ENCODE peak calls at places on chromosomes 7 and 10, in six cellular contexts. Y is A549, K is endothelial cell of umbilical vein, R is GM12878, O is HepG2, P is K562. L is an unnamed sample.

GRCh38 chr10:8349610-8350249 is 295.2 kb downstream of the GATA3 start:
- DNase-seq in Y (no peak), K (no peak), R (no peak), O (no peak), P (no peak), L (no peak)

GRCh38 chr7:66778201-66778600 is 37.7 kb downstream of the RABGEF1 start:
- DNase-seq in Y (no peak), K (no peak), R (no peak), O (no peak), P (no peak), L (no peak)

GRCh38 chr7:495326-495725 is 24.3 kb downstream of the PDGFA start:
- DNase-seq in Y (no peak), K (no peak), R (no peak), O (no peak), P (no peak), L (no peak)

GRCh38 chr7:5528071-5528814 is 104.6 kb upstream of the TNRC18 start:
- DNase-seq in Y (no peak), K (peak), R (no peak), O (no peak), P (no peak), L (no peak)

GRCh38 chr10:132296671-132297443 is 10.9 kb downstream of the STK32C start:
- DNase-seq in Y (no peak), K (no peak), R (no peak), O (no peak), P (no peak), L (no peak)

GRCh38 chr7:51304729-51305128 is 11.9 kb downstream of the COBL start:
- DNase-seq in Y (no peak), K (no peak), R (no peak), O (no peak), P (no peak), L (no peak)

GRCh38 chr10:101818958-101819633 is 852 bp upstream of the OGA start:
- DNase-seq in Y (no peak), K (no peak), R (no peak), O (peak), P (peak), L (no peak)

GRCh38 chr7:131692131-131692960 is 135.9 kb upstream of the PODXL start:
- DNase-seq in Y (peak), K (peak), R (no peak), O (peak), P (peak), L (peak)

GRCh38 chr7:47807126-47807525 is 141.1 kb downstream of the PKD1L1 start:
- DNase-seq in Y (no peak), K (peak), R (no peak), O (no peak), P (no peak), L (no peak)

GRCh38 chr7:50262916-50263690 is 41.4 kb upstream of the IKZF1 start:
- DNase-seq in Y (no peak), K (no peak), R (no peak), O (no peak), P (peak), L (peak)

GRCh38 chr10:95408148-95408930 is 117.5 kb upstream of the PDLIM1 start:
- DNase-seq in Y (no peak), K (no peak), R (no peak), O (no peak), P (no peak), L (no peak)

GRCh38 chr10:34729619-34730018 is 85.5 kb downstream of the PARD3 start:
- DNase-seq in Y (no peak), K (no peak), R (no peak), O (no peak), P (no peak), L (no peak)

GRCh38 chr10:64515975-64516699 is 994.9 kb downstream of the REEP3 start:
- DNase-seq in Y (no peak), K (no peak), R (no peak), O (no peak), P (no peak), L (peak)

GRCh38 chr7:150399861-150400778 is 21.0 kb downstream of the ZNF775 start:
- DNase-seq in Y (no peak), K (no peak), R (no peak), O (no peak), P (peak), L (no peak)

GRCh38 chr10:70682920-70683600 is 10.8 kb downstream of the ADAMTS14 start:
- DNase-seq in Y (no peak), K (no peak), R (no peak), O (no peak), P (no peak), L (peak)
- TF ChIP-seq MYC in Y (no peak), K (no peak), R (no peak), O (no peak), P (no peak), L (peak)

GRCh38 chr7:143901710-143902587 is at the start of gene TCAF1:
- DNase-seq in Y (peak), K (peak), R (peak), O (peak), P (peak), L (peak)
- TF ChIP-seq POLR2A in Y (peak), K (peak), R (peak), O (peak), P (peak), L (peak)

GRCh38 chr10:4069491-4069890 is 284.5 kb upstream of the KLF6 start:
- DNase-seq in Y (no peak), K (peak), R (no peak), O (no peak), P (no peak), L (no peak)

GRCh38 chr10:4066581-4067403 is 281.8 kb upstream of the KLF6 start:
- DNase-seq in Y (no peak), K (no peak), R (no peak), O (no peak), P (no peak), L (peak)

GRCh38 chr10:4068255-4069028 is 283.4 kb upstream of the KLF6 start:
- DNase-seq in Y (no peak), K (no peak), R (no peak), O (no peak), P (no peak), L (no peak)

GRCh38 chr10:4070171-4070570 is 285.2 kb upstream of the KLF6 start:
- DNase-seq in Y (no peak), K (peak), R (no peak), O (no peak), P (no peak), L (no peak)

GRCh38 chr10:4067552-4068254 is 282.7 kb upstream of the KLF6 start:
- DNase-seq in Y (no peak), K (peak), R (no peak), O (no peak), P (no peak), L (peak)
- TF ChIP-seq MYC in Y (no peak), K (no peak), R (no peak), O (no peak), P (no peak), L (no peak)

GRCh38 chr10:97714401-97715258 is 1.1 kb downstream of the MARVELD1 start:
- DNase-seq in Y (peak), K (peak), R (no peak), O (no peak), P (peak), L (peak)
- TF ChIP-seq POLR2A in Y (peak), K (no peak), R (no peak), O (no peak), P (no peak), L (no peak)